ENCODE peak calls at places on chromosomes 2 and 18, in six cellular contexts. T, M, I, Y, S and A are unnamed samples. For H3K4me1, the result is how much of the 10 kb centered on the place peaks cover.

GRCh38 chr2:171550613-171551012 is 28.3 kb downstream of the CYBRD1 start:
- DNase-seq in T (no peak), M (no peak), I (no peak), Y (no peak), S (peak), A (no peak)

GRCh38 chr18:10560457-10561045 is 34.7 kb downstream of the NAPG start:
- DNase-seq in T (peak), M (no peak), I (peak), Y (peak), S (peak), A (peak)

GRCh38 chr2:25274868-25275574 is 66.7 kb downstream of the DNMT3A start:
- DNase-seq in T (no peak), M (no peak), I (no peak), Y (peak), S (peak), A (peak)

GRCh38 chr2:10285578-10286198 is 17.0 kb upstream of the HPCAL1 start:
- DNase-seq in T (peak), M (peak), I (peak), Y (no peak), S (peak), A (peak)

GRCh38 chr2:219041252-219041651 is at the start of gene CFAP65:
- DNase-seq in T (peak), M (peak), I (peak), Y (no peak), S (peak), A (peak)

GRCh38 chr2:104493698-104494097 is 360.2 kb upstream of the POU3F3 start:
- DNase-seq in T (no peak), M (no peak), I (no peak), Y (no peak), S (no peak), A (no peak)

GRCh38 chr18:111292-112014 is 46.9 kb upstream of the USP14 start:
- DNase-seq in T (peak), M (peak), I (peak), Y (peak), S (peak), A (peak)

GRCh38 chr2:128292599-128293425 is 25.9 kb downstream of the HS6ST1 start:
- DNase-seq in T (no peak), M (peak), I (no peak), Y (peak), S (no peak), A (peak)

GRCh38 chr2:16973586-16974274 is 308.1 kb upstream of the CYRIA start:
- DNase-seq in T (no peak), M (no peak), I (no peak), Y (no peak), S (no peak), A (no peak)

GRCh38 chr2:170155723-170156253 is 22.2 kb upstream of the MYO3B start:
- DNase-seq in T (no peak), M (no peak), I (no peak), Y (no peak), S (no peak), A (no peak)

GRCh38 chr2:110206056-110206455 is 1.2 kb upstream of the NPHP1 start:
- DNase-seq in T (no peak), M (no peak), I (peak), Y (no peak), S (peak), A (no peak)

DNA sequence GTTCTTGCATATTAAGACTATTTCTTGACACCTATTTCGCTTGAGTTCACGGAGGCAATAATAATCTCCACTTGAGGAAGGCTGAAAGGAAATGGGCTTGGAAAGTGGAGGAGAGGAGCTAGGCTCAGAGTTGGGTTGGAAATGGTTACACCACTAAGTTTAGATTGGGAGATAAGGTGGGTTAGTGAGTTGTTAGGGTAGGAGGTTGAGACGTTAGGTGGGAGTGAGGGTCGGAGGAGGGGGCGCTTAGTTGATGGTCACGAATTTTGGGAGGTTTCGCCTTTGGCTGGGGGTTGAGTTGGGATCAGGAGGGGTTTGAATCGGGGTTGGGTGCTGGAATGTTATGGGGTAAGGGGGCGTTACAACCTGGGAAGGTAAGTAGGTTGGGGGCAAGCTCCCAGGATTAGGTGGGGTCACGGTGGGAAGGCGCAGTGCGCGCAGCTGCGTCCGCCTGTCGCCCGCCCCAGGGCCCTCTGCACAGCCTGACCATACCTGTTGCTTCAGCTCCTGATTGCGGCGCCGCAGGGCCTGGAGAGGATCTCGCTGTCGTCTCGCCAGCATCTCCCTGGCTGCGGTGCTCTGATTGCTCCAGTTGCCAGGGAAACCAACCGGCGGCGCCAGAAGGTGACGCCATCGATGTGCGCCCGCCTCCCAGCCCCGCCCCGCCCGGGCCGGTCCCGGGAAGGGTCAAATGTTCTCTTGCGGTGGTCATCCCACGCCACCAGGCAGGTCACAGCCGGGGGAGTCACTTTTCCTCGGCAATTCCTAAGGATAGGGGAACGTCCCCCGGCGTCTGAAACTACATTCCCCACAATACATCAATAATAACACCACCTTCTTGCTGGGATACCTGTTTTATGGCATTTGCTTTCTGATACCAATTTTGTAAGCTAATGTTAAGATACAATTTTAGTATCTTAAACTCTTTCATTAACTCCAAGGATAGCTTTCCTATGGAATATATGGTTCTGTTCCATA is at the start of gene NPHP1:
- DNase-seq in T (peak), M (peak), I (peak), Y (peak), S (peak), A (peak)
- TF ChIP-seq POLR2A in T (peak), M (no peak), I (peak), Y (peak), S (peak), A (peak)

GRCh38 chr2:200239216-200239615 is 67.3 kb upstream of the SPATS2L start:
- DNase-seq in T (no peak), M (no peak), I (no peak), Y (no peak), S (no peak), A (no peak)

GRCh38 chr2:200247494-200247893 is 59.0 kb upstream of the SPATS2L start:
- DNase-seq in T (no peak), M (no peak), I (no peak), Y (no peak), S (peak), A (no peak)

GRCh38 chr2:200242553-200242952 is 63.9 kb upstream of the SPATS2L start:
- DNase-seq in T (no peak), M (no peak), I (no peak), Y (no peak), S (no peak), A (no peak)
- H3K4me3 ChIP-seq in T (no peak), M (no peak), I (no peak), Y (no peak), S (no peak), A (no peak)

GRCh38 chr2:47061989-47062678 is 93.0 kb downstream of the STPG4 start:
- DNase-seq in T (no peak), M (no peak), I (no peak), Y (no peak), S (no peak), A (no peak)
- H3K4me1 ChIP-seq in T (under half), M (half or more), I (under half), Y (under half), S (under half), A (under half)

DNA sequence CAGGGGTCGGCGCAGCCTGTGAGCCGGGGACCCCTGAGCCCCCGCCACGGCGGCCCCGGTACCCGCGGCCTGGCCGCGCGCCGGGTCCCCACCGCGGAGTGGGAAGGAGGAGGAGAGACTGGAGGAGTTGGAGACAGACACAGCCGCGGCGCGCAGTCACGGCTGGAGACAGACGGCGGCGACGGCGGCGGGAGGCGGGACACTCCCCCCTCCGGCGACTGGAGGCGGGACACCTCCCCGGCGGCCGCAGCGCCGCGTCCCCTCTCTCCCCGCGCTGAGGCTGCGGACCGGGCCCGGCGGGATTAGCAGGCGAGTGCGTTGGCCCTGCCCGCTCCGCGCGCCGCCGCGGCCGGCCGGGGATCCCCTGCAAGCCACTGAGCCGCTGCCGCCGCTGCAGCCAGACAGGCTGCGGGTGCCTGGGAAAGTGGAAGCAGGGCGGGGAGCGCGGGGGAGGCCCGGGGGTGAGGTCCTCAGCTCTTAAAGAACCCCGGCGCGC is 1.0 kb upstream of the LDLRAD4 start:
- DNase-seq in T (peak), M (peak), I (peak), Y (peak), S (peak), A (peak)
- TF ChIP-seq POLR2A in T (no peak), M (no peak), I (no peak), Y (no peak), S (no peak), A (peak)

DNA sequence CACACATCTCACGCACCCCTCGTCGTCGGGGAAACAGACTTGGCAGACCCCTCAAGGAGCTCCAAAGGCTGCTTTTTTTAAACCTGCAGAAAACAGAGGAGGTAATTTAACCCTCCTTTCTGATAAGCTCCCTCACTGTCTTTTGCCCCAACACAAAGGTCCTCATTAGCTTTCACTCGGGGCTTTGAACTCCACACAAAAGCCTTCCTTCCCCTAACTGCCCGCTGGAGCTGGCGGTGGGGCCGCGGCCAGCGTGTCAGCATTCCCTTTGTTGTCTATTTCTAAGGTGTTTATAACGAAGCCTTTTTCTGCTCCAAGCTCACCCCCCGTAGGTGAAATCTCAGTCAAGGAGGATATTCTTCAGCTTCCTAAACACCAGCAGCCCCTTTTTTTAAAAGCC is 43.5 kb upstream of the ID2 start:
- DNase-seq in T (no peak), M (peak), I (no peak), Y (no peak), S (no peak), A (no peak)
- H3K4me3 ChIP-seq in T (no peak), M (no peak), I (no peak), Y (no peak), S (no peak), A (no peak)

DNA sequence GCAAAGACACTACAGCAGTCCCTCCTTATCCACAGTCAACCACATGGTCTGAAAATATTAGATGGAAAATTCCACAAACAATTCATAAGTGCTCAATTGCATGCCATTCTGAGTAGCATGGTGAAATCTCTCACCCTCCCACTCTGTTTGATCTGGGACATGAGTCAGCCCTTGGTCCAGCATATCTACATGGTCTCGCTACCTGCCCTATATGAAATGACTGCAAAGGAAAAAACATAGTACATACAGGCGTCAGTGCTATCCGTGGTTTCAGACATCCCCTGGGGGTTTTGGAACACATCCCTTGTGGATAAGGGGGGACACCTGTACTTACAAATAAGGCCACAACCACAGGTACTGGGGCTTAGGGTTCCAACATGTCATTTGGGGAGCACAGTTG is 73.7 kb downstream of the CABLES1 start:
- DNase-seq in T (no peak), M (no peak), I (no peak), Y (no peak), S (peak), A (no peak)
- H3K4me1 ChIP-seq in T (under half), M (under half), I (under half), Y (under half), S (under half), A (under half)

GRCh38 chr2:28395334-28396061 is 2.8 kb downstream of the FOSL2 start:
- DNase-seq in T (peak), M (no peak), I (no peak), Y (peak), S (peak), A (peak)
- TF ChIP-seq POLR2A in T (peak), M (no peak), I (no peak), Y (no peak), S (no peak), A (peak)